ENCODE peak calls at places on chromosomes 2 and 18, in six cellular contexts. J is Karpas-422; D is left lung; A is CD4-positive, alpha-beta memory T cell; O is fibroblast of lung; W is fibroblast of mammary gland. T is an unnamed sample.

GRCh38 chr18:54717673-54718435 is 110.4 kb upstream of the RAB27B start:
- DNase-seq in J (peak; percentile 70), D (no peak), A (peak; percentile 47), O (peak; percentile 43), W (no peak), T (no peak)

GRCh38 chr18:9321017-9321452 is 13.5 kb upstream of the TWSG1 start:
- DNase-seq in J (no peak), D (no peak), A (no peak), O (peak; percentile 82), W (peak; percentile 8), T (no peak)

GRCh38 chr2:11998626-11999378 is 252.4 kb downstream of the LPIN1 start:
- DNase-seq in J (peak; percentile 51), D (no peak), A (no peak), O (peak; percentile 57), W (no peak), T (no peak)

GRCh38 chr18:12262748-12263147 is 8.6 kb downstream of the CIDEA start:
- DNase-seq in J (no peak), D (no peak), A (no peak), O (no peak), W (no peak), T (no peak)

GRCh38 chr2:95215018-95215612 is 7.8 kb downstream of the ZNF892 start:
- DNase-seq in J (no peak), D (no peak), A (no peak), O (no peak), W (no peak), T (no peak)

GRCh38 chr2:42186378-42186777 is 17.2 kb downstream of the EML4 start:
- DNase-seq in J (no peak), D (no peak), A (no peak), O (peak; percentile 16), W (no peak), T (no peak)

GRCh38 chr2:61536086-61536722 is 2.0 kb downstream of the XPO1 start:
- DNase-seq in J (peak; percentile 59), D (no peak), A (no peak), O (peak; percentile 19), W (peak; percentile 22), T (no peak)

GRCh38 chr2:160842286-160842685 is 317.9 kb upstream of the TANK start:
- DNase-seq in J (no peak), D (no peak), A (no peak), O (no peak), W (no peak), T (no peak)

GRCh38 chr18:26656944-26657536 is 108.7 kb upstream of the KCTD1 start:
- DNase-seq in J (no peak), D (peak; percentile 79), A (no peak), O (peak; percentile 71), W (peak; percentile 49), T (no peak)

GRCh38 chr2:133640103-133640502 is 71.8 kb upstream of the NCKAP5 start:
- DNase-seq in J (no peak), D (no peak), A (no peak), O (no peak), W (no peak), T (no peak)
- H3K4me3 ChIP-seq in J (no peak overlapping the region), D (no peak overlapping the region), A (no peak overlapping the region), O (no peak overlapping the region), W (no peak overlapping the region), T (no peak overlapping the region)

GRCh38 chr2:217248312-217248935 is 388.6 kb upstream of the TNP1 start:
- DNase-seq in J (peak; percentile 44), D (peak; percentile 69), A (no peak), O (peak; percentile 84), W (no peak), T (peak; percentile 80)
- H3K4me3 ChIP-seq in J (no peak overlapping the region), D (no peak overlapping the region), A (no peak overlapping the region), O (no peak overlapping the region), W (no peak overlapping the region), T (no peak overlapping the region)

DNA sequence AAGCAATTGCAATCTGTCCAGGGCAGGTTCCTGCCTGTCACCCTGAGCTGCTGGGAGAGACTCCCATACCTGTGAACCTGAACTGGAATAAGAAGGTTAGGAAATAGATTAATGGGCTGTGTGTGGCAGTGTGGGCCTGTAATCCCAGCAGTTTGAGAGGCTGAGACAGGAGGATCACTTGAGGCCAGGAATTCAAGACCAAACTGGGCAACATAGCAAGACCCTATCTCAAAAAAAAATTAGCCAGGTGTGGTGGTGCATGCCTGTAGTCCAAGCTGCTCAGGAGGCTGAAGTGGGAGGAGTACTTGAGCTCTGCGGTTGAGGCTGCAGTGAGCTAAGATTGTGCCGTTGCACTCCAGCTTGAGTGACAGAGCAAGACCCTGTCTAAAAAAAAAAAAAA is 127.7 kb upstream of the DSEL start:
- DNase-seq in J (no peak), D (no peak), A (no peak), O (no peak), W (no peak), T (no peak)
- H3K4me3 ChIP-seq in J (no peak overlapping the region), D (no peak overlapping the region), A (no peak overlapping the region), O (no peak overlapping the region), W (no peak overlapping the region), T (no peak overlapping the region)

GRCh38 chr2:23595601-23596251 is 210.7 kb downstream of the KLHL29 start:
- DNase-seq in J (no peak), D (peak; percentile 47), A (no peak), O (peak; percentile 85), W (no peak), T (peak; percentile 52)
- H3K4me3 ChIP-seq in J (no peak overlapping the region), D (no peak overlapping the region), A (no peak overlapping the region), O (no peak overlapping the region), W (no peak overlapping the region), T (no peak overlapping the region)

GRCh38 chr2:223952280-223952968 is 4.8 kb upstream of the MRPL44 start:
- DNase-seq in J (peak; percentile 72), D (no peak), A (no peak), O (no peak), W (no peak), T (no peak)

GRCh38 chr2:223957092-223957851 is at the start of gene MRPL44:
- DNase-seq in J (peak; percentile 99), D (peak; percentile 98), A (peak; percentile 95), O (peak; percentile 91), W (peak; percentile 93), T (peak; percentile 87)

GRCh38 chr2:223950448-223951347 is 5.6 kb upstream of the WDFY1 start:
- DNase-seq in J (no peak), D (no peak), A (no peak), O (no peak), W (no peak), T (no peak)

GRCh38 chr2:223954401-223954800 is 2.9 kb upstream of the MRPL44 start:
- DNase-seq in J (no peak), D (no peak), A (no peak), O (peak; percentile 85), W (peak; percentile 92), T (peak; percentile 55)

GRCh38 chr2:223956267-223956666 is 996 bp upstream of the MRPL44 start:
- DNase-seq in J (no peak), D (no peak), A (no peak), O (no peak), W (no peak), T (no peak)
- H3K4me3 ChIP-seq in J (no peak overlapping the region), D (no peak overlapping the region), A (no peak overlapping the region), O (no peak overlapping the region), W (no peak overlapping the region), T (no peak overlapping the region)

DNA sequence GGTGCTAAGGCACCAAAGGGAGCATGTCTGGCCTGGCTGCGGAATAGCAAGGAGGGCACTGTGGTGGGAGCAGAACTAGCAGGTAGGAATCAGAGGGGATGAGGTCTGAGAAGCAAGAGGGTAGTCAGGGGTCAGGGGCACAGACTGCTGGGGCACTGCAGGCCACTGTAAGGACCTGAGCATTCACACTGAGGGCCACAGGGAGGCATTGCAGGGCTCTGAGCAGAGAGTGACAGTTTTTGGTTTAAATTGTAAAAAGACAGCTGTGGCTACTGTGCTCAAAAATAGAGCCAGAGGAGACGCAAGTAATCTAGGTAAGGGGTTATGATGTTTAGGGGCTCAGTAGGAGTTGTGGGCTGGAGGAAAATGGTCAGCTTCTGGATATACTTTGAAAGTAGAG is 41.5 kb downstream of the ARHGAP25 start:
- DNase-seq in J (peak; percentile 72), D (no peak), A (no peak), O (no peak), W (no peak), T (no peak)
- H3K4me3 ChIP-seq in J (peak overlapping the region; percentile 70), D (no peak overlapping the region), A (peak overlapping the region; percentile 63), O (no peak overlapping the region), W (no peak overlapping the region), T (no peak overlapping the region)

DNA sequence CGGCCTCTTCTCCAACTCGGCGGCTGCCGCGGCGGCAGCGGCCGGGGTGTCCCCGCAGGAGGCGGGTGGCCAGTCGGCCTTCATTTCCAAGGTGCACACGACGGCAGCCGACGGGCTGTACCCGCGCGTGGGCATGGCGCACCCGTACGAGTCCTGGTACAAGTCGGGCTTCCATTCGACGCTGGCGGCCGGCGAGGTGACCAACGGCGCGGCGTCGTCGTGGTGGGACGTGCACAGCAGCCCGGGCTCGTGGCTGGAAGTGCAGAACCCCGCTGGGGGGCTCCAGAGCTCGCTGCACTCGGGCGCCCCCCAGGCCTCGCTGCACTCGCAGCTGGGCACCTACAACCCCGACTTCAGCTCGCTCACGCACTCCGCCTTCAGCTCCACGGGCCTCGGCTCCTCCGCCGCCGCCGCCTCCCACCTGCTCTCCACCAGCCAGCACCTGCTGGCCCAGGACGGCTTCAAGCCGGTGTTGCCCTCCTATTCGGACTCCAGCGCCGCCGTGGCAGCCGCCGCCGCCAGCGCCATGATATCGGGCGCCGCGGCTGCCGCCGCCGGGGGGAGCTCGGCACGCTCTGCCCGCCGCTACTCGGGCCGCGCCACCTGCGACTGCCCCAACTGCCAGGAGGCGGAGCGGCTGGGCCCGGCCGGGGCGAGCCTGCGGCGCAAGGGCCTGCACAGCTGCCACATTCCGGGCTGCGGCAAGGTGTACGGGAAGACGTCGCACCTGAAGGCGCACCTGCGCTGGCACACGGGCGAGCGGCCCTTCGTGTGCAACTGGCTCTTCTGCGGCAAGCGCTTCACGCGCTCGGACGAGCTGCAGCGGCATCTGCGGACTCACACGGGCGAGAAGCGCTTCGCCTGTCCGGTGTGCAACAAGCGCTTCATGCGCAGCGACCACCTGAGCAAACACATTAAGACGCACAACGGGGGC is 1.9 kb downstream of the SP9 start:
- DNase-seq in J (peak; percentile 71), D (no peak), A (no peak), O (no peak), W (no peak), T (no peak)
- H3K4me3 ChIP-seq in J (peak overlapping the region; percentile 67), D (peak overlapping the region; percentile 9), A (no peak overlapping the region), O (no peak overlapping the region), W (peak overlapping the region; percentile 9), T (peak overlapping the region; percentile 3)

DNA sequence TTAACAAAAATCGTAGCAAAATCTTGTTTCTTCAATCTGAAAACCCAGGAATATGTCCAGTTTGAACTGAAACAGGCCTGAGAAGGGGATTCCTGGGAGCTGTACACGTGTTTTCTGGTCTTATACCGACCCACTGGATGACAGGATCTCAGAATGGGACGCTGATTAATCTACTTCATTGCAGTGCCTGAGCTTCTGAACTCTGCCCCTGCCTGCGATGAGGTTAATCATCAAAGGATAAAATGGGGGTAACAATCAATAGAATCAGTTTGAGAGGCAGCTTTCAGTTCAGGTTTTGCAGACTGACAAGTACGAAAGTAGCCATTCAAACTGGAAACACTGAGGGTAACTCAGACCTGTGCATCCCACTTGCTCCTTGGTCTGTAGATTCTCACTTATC is 273.9 kb upstream of the REV1 start:
- DNase-seq in J (no peak), D (no peak), A (no peak), O (no peak), W (no peak), T (no peak)
- H3K4me3 ChIP-seq in J (no peak overlapping the region), D (no peak overlapping the region), A (no peak overlapping the region), O (no peak overlapping the region), W (no peak overlapping the region), T (no peak overlapping the region)

GRCh38 chr2:223959688-223960087 is 2.4 kb downstream of the MRPL44 start:
- DNase-seq in J (no peak), D (peak; percentile 40), A (no peak), O (peak; percentile 45), W (peak; percentile 50), T (no peak)
- H3K4me3 ChIP-seq in J (peak overlapping the region; percentile 8), D (no peak overlapping the region), A (no peak overlapping the region), O (no peak overlapping the region), W (no peak overlapping the region), T (no peak overlapping the region)

T was measured in astrocyte of the cerebellum.